ENCODE peak calls at places on chromosomes 7 and 10, in ten cellular contexts. S, H, L, T, I, D, N, R, Z and V are unnamed samples.

GRCh38 chr7:108301387-108301786 is 154.8 kb downstream of the NRCAM start:
- DNase-seq in S (no peak), H (no peak), L (no peak), T (no peak), I (no peak), D (no peak), N (no peak), R (no peak), Z (no peak), V (no peak)

GRCh38 chr7:22826593-22826992 is 3.9 kb upstream of the TOMM7 start:
- DNase-seq in S (no peak), H (no peak), L (no peak), T (no peak), I (no peak), D (no peak), N (no peak), R (no peak), Z (no peak), V (no peak)

GRCh38 chr10:2935647-2936386 is 131.5 kb upstream of the PFKP start:
- DNase-seq in S (no peak), H (no peak), L (no peak), T (no peak), I (no peak), D (no peak), N (no peak), R (no peak), Z (no peak), V (no peak)

GRCh38 chr7:79719216-79719615 is 265.7 kb upstream of the MAGI2 start:
- DNase-seq in S (no peak), H (no peak), L (no peak), T (no peak), I (no peak), D (no peak), N (no peak), R (no peak), Z (no peak), V (no peak)

GRCh38 chr10:132626761-132627735 is 89.5 kb downstream of the INPP5A start:
- DNase-seq in S (no peak), H (no peak), L (peak; percentile 73), T (no peak), I (no peak), D (no peak), N (no peak), R (no peak), Z (peak; percentile 38), V (peak; percentile 31)

GRCh38 chr10:132904169-132904813 is 38.1 kb downstream of the CFAP46 start:
- DNase-seq in S (no peak), H (peak; percentile 90), L (peak; percentile 58), T (peak; percentile 43), I (peak; percentile 66), D (peak; percentile 9), N (no peak), R (no peak), Z (no peak), V (peak; percentile 14)

GRCh38 chr7:4638781-4639575 is 43.1 kb upstream of the FOXK1 start:
- DNase-seq in S (no peak), H (no peak), L (peak; percentile 41), T (no peak), I (no peak), D (peak; percentile 60), N (no peak), R (no peak), Z (no peak), V (no peak)

GRCh38 chr10:62380002-62380401 is 5.8 kb downstream of the ZNF365 start:
- DNase-seq in S (no peak), H (no peak), L (no peak), T (no peak), I (peak; percentile 49), D (no peak), N (no peak), R (no peak), Z (no peak), V (no peak)

GRCh38 chr7:73570977-73571376 is 7.4 kb downstream of the TBL2 start:
- DNase-seq in S (no peak), H (no peak), L (no peak), T (peak; percentile 18), I (no peak), D (no peak), N (no peak), R (no peak), Z (no peak), V (no peak)

GRCh38 chr10:132591166-132591971 is 53.8 kb downstream of the INPP5A start:
- DNase-seq in S (no peak), H (no peak), L (peak; percentile 60), T (no peak), I (peak; percentile 75), D (no peak), N (no peak), R (no peak), Z (no peak), V (peak; percentile 63)

GRCh38 chr10:29966269-29966668 is 93.1 kb downstream of the JCAD start:
- DNase-seq in S (no peak), H (no peak), L (no peak), T (no peak), I (no peak), D (no peak), N (no peak), R (no peak), Z (no peak), V (no peak)

DNA sequence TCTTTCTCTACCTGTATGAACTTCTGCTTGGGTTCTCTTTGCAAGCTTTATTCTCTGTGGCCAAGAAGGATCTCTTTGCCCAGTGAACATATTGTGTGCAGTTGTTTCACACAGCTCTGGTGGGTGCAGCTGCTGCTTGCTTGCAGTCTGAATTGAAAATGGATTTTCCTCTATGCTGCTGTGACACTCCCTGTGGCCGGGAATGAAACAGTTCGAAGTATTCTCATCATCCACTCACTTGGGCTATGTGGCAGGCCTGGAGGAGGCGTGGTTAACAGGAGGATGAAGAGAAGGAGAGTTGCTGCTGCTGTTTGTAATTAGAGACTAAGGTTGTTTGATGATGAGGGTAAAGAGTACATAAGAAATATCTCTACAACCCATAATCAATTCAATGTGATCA is 28.4 kb upstream of the ITGA8 start:
- DNase-seq in S (no peak), H (no peak), L (no peak), T (no peak), I (no peak), D (peak; percentile 89), N (no peak), R (no peak), Z (no peak), V (no peak)
- TF ChIP-seq CTCF in S (no peak), H (no peak), L (no peak), T (no peak), I (no peak), D (peak; percentile 24), N (no peak), R (no peak), Z (no peak), V (no peak)

GRCh38 chr7:71208881-71209280 is 76.9 kb downstream of the GALNT17 start:
- DNase-seq in S (no peak), H (no peak), L (no peak), T (no peak), I (no peak), D (no peak), N (no peak), R (no peak), Z (no peak), V (no peak)

GRCh38 chr7:71210220-71210619 is 78.3 kb downstream of the GALNT17 start:
- DNase-seq in S (no peak), H (no peak), L (no peak), T (no peak), I (no peak), D (no peak), N (no peak), R (no peak), Z (no peak), V (no peak)

GRCh38 chr7:71206183-71206582 is 74.2 kb downstream of the GALNT17 start:
- DNase-seq in S (no peak), H (no peak), L (no peak), T (no peak), I (no peak), D (no peak), N (no peak), R (no peak), Z (no peak), V (no peak)
- H3K27ac ChIP-seq in S (no peak overlapping the region), H (no peak overlapping the region), L (no peak overlapping the region), T (no peak overlapping the region), I (no peak overlapping the region), D (no peak overlapping the region), N (no peak overlapping the region), R (no peak overlapping the region), Z (no peak overlapping the region), V (no peak overlapping the region)

GRCh38 chr10:11195017-11195586 is 177.4 kb downstream of the CELF2 start:
- DNase-seq in S (no peak), H (no peak), L (no peak), T (no peak), I (no peak), D (no peak), N (no peak), R (no peak), Z (no peak), V (no peak)

GRCh38 chr10:11186330-11186729 is 168.7 kb downstream of the CELF2 start:
- DNase-seq in S (no peak), H (no peak), L (no peak), T (no peak), I (no peak), D (no peak), N (no peak), R (no peak), Z (no peak), V (no peak)

GRCh38 chr10:11192304-11193018 is 174.8 kb downstream of the CELF2 start:
- DNase-seq in S (no peak), H (no peak), L (no peak), T (no peak), I (no peak), D (no peak), N (no peak), R (no peak), Z (no peak), V (peak; percentile 57)

GRCh38 chr10:11189581-11190376 is 172.1 kb downstream of the CELF2 start:
- DNase-seq in S (no peak), H (no peak), L (no peak), T (no peak), I (no peak), D (no peak), N (no peak), R (no peak), Z (no peak), V (no peak)

GRCh38 chr10:11191673-11192072 is 174.0 kb downstream of the CELF2 start:
- DNase-seq in S (no peak), H (no peak), L (no peak), T (no peak), I (no peak), D (no peak), N (no peak), R (no peak), Z (no peak), V (no peak)
- H3K9me3 ChIP-seq in S (no peaks in the 10 kb centered on the region), H (peaks cover 3% of the 10 kb centered on the region), L (no peaks in the 10 kb centered on the region), T (no peaks in the 10 kb centered on the region), I (no peaks in the 10 kb centered on the region), D (no peaks in the 10 kb centered on the region), N (no peaks in the 10 kb centered on the region), R (no peaks in the 10 kb centered on the region), Z (no peaks in the 10 kb centered on the region), V (no peaks in the 10 kb centered on the region)

DNA sequence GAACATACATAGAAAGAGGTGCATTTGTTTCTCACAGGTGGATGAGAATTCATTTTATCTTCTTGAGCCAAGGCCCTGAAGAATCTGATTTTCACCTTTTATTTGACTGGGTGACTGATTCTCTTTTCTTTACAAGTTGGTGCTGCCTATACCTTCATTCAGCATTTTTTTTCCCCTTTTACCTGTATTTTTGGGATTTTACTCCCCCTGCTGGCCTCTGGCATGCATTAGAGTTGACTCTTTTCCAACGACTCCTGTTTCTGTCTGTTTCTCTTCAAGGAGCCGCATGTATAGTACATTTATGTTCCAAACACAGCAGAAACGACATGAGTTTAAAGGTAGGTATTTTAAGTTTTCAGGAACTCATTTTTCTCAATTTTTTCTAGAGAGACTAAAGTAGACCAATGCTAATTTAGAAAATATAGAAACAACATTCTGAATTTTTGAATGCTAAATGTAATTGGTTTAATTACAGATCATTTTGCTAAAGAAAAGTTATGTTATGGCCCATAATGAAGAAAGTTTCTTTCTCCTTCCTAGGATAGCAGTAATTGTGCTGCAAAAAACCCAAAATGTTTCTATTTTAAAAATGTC is 149.8 kb upstream of the HDAC9 start:
- DNase-seq in S (no peak), H (peak; percentile 21), L (no peak), T (no peak), I (peak; percentile 73), D (peak; percentile 60), N (no peak), R (no peak), Z (peak; percentile 37), V (no peak)
- TF ChIP-seq CTCF in S (peak; percentile 63), H (peak; percentile 99), L (peak; percentile 63), T (peak; percentile 66), I (peak; percentile 89), D (peak; percentile 81), N (peak; percentile 68), R (peak; percentile 85), Z (peak; percentile 70), V (peak; percentile 82)